ENCODE peak calls at places on chromosomes 6 and 20, in five cellular contexts. One of them, this sample, is unnamed.

GRCh38 chr6:34226731-34227586 is 9.7 kb upstream of the HMGA1 start:
- DNase-seq in stimulated activated CD8-positive, alpha-beta memory T cell treated with anti-CD3 and anti-CD28 coated beads, Interleukin-15, amount 100 ng/mL, for 24 hours: no peak
- DNase-seq in LoVo: no peak
- DNase-seq in mammary epithelial cell: no peak
- DNase-seq in EL: no peak
- DNase-seq in this sample: no peak

GRCh38 chr6:78427386-78427785 is 440.0 kb upstream of the IRAK1BP1 start:
- DNase-seq in stimulated activated CD8-positive, alpha-beta memory T cell treated with anti-CD3 and anti-CD28 coated beads, Interleukin-15, amount 100 ng/mL, for 24 hours: no peak
- DNase-seq in LoVo: no peak
- DNase-seq in mammary epithelial cell: no peak
- DNase-seq in EL: no peak
- DNase-seq in this sample: no peak

GRCh38 chr20:35978041-35978513 is 9.7 kb downstream of the CNBD2 start:
- DNase-seq in stimulated activated CD8-positive, alpha-beta memory T cell treated with anti-CD3 and anti-CD28 coated beads, Interleukin-15, amount 100 ng/mL, for 24 hours: no peak
- DNase-seq in LoVo: no peak
- DNase-seq in mammary epithelial cell: no peak
- DNase-seq in EL: no peak
- DNase-seq in this sample: no peak

GRCh38 chr6:16080204-16080603 is 48.7 kb upstream of the MYLIP start:
- DNase-seq in stimulated activated CD8-positive, alpha-beta memory T cell treated with anti-CD3 and anti-CD28 coated beads, Interleukin-15, amount 100 ng/mL, for 24 hours: no peak
- DNase-seq in LoVo: no peak
- DNase-seq in mammary epithelial cell: no peak
- DNase-seq in EL: no peak
- DNase-seq in this sample: no peak

GRCh38 chr20:59300341-59301081 is at the start of gene EDN3:
- DNase-seq in stimulated activated CD8-positive, alpha-beta memory T cell treated with anti-CD3 and anti-CD28 coated beads, Interleukin-15, amount 100 ng/mL, for 24 hours: no peak
- DNase-seq in LoVo: no peak
- DNase-seq in mammary epithelial cell: peak
- DNase-seq in EL: no peak
- DNase-seq in this sample: no peak

GRCh38 chr6:127866766-127867165 is 34.1 kb downstream of the THEMIS start:
- DNase-seq in stimulated activated CD8-positive, alpha-beta memory T cell treated with anti-CD3 and anti-CD28 coated beads, Interleukin-15, amount 100 ng/mL, for 24 hours: no peak
- DNase-seq in LoVo: no peak
- DNase-seq in mammary epithelial cell: no peak
- DNase-seq in EL: no peak
- DNase-seq in this sample: no peak

GRCh38 chr6:102986086-102986485 is 1592.6 kb downstream of the GRIK2 start:
- DNase-seq in stimulated activated CD8-positive, alpha-beta memory T cell treated with anti-CD3 and anti-CD28 coated beads, Interleukin-15, amount 100 ng/mL, for 24 hours: no peak
- DNase-seq in LoVo: no peak
- DNase-seq in mammary epithelial cell: no peak
- DNase-seq in EL: no peak
- DNase-seq in this sample: no peak

GRCh38 chr6:64074981-64075380 is 439.4 kb downstream of the PHF3 start:
- DNase-seq in stimulated activated CD8-positive, alpha-beta memory T cell treated with anti-CD3 and anti-CD28 coated beads, Interleukin-15, amount 100 ng/mL, for 24 hours: no peak
- DNase-seq in LoVo: no peak
- DNase-seq in mammary epithelial cell: no peak
- DNase-seq in EL: no peak
- DNase-seq in this sample: no peak

GRCh38 chr6:129748212-129748900 is 38.4 kb upstream of the ARHGAP18 start:
- DNase-seq in stimulated activated CD8-positive, alpha-beta memory T cell treated with anti-CD3 and anti-CD28 coated beads, Interleukin-15, amount 100 ng/mL, for 24 hours: peak
- DNase-seq in LoVo: peak
- DNase-seq in mammary epithelial cell: peak
- DNase-seq in EL: peak
- DNase-seq in this sample: peak

This sample was measured in SW480.